ENCODE peak calls at places on chromosome 2, in seven cellular contexts. C is mammary epithelial cell, Z is cardiac muscle cell, E is AG10803, L is B cell, T is upper lobe of right lung, K is lower leg skin. P is an unnamed sample.

GRCh38 chr2:213241817-213242216 is 42.4 kb upstream of the SPAG16 start:
- DNase-seq in C (no peak), Z (no peak), E (no peak), L (no peak), T (no peak), K (no peak), P (no peak)

GRCh38 chr2:234534515-234534914 is 37.6 kb upstream of the ARL4C start:
- DNase-seq in C (no peak), Z (no peak), E (no peak), L (no peak), T (no peak), K (no peak), P (no peak)

GRCh38 chr2:162063899-162064298 is 10.1 kb downstream of the DPP4 start:
- DNase-seq in C (no peak), Z (no peak), E (no peak), L (no peak), T (no peak), K (no peak), P (no peak)

GRCh38 chr2:126970583-126970982 is 71.9 kb downstream of the TEX51 start:
- DNase-seq in C (no peak), Z (peak), E (no peak), L (no peak), T (no peak), K (no peak), P (no peak)

GRCh38 chr2:29295843-29296242 is 180.6 kb downstream of the CLIP4 start:
- DNase-seq in C (no peak), Z (peak), E (peak), L (no peak), T (peak), K (no peak), P (no peak)

GRCh38 chr2:80454628-80455027 is 150.1 kb upstream of the LRRTM1 start:
- DNase-seq in C (no peak), Z (no peak), E (no peak), L (no peak), T (peak), K (no peak), P (no peak)

GRCh38 chr2:104794416-104794815 is 59.5 kb upstream of the POU3F3 start:
- DNase-seq in C (no peak), Z (no peak), E (peak), L (no peak), T (no peak), K (no peak), P (no peak)

GRCh38 chr2:137252934-137253333 is 487.6 kb downstream of the THSD7B start:
- DNase-seq in C (peak), Z (no peak), E (peak), L (no peak), T (no peak), K (no peak), P (no peak)

GRCh38 chr2:654896-655295 is 22.3 kb downstream of the TMEM18 start:
- DNase-seq in C (no peak), Z (no peak), E (no peak), L (no peak), T (no peak), K (no peak), P (peak)

GRCh38 chr2:101696272-101697123 is 1.0 kb upstream of the MAP4K4 start:
- DNase-seq in C (peak), Z (peak), E (peak), L (no peak), T (peak), K (peak), P (no peak)

GRCh38 chr2:162524192-162524591 is 180.3 kb downstream of the GCA start:
- DNase-seq in C (no peak), Z (peak), E (no peak), L (no peak), T (no peak), K (no peak), P (no peak)

GRCh38 chr2:72689579-72690170 is 136.2 kb downstream of the EXOC6B start:
- DNase-seq in C (peak), Z (no peak), E (peak), L (no peak), T (no peak), K (no peak), P (no peak)

GRCh38 chr2:56008661-56009411 is 85.3 kb upstream of the EFEMP1 start:
- DNase-seq in C (peak), Z (peak), E (peak), L (no peak), T (no peak), K (peak), P (no peak)

GRCh38 chr2:46488389-46488788 is 9.0 kb downstream of the TMEM247 start:
- DNase-seq in C (no peak), Z (no peak), E (no peak), L (no peak), T (no peak), K (no peak), P (no peak)

GRCh38 chr2:136013286-136013685 is 27.9 kb upstream of the DARS1 start:
- DNase-seq in C (no peak), Z (no peak), E (no peak), L (no peak), T (no peak), K (no peak), P (no peak)

GRCh38 chr2:8661736-8662135 is 20.1 kb upstream of the ID2 start:
- DNase-seq in C (no peak), Z (no peak), E (peak), L (no peak), T (peak), K (peak), P (peak)

GRCh38 chr2:83730258-83730657 is 728.8 kb downstream of the SUCLG1 start:
- DNase-seq in C (no peak), Z (no peak), E (peak), L (no peak), T (no peak), K (no peak), P (no peak)

GRCh38 chr2:190978389-190979053 is 35.5 kb downstream of the STAT1 start:
- DNase-seq in C (peak), Z (no peak), E (peak), L (no peak), T (no peak), K (no peak), P (no peak)

GRCh38 chr2:30234180-30234971 is 3.0 kb downstream of the LBH start:
- DNase-seq in C (peak), Z (no peak), E (peak), L (no peak), T (no peak), K (no peak), P (peak)

GRCh38 chr2:129849559-129850160 is 129.8 kb upstream of the RAB6C start:
- DNase-seq in C (peak), Z (peak), E (peak), L (no peak), T (no peak), K (no peak), P (no peak)

GRCh38 chr2:236944561-236944960 is 141.1 kb upstream of the COPS8 start:
- DNase-seq in C (no peak), Z (no peak), E (no peak), L (no peak), T (no peak), K (peak), P (no peak)

GRCh38 chr2:114005110-114005783 is 115.4 kb downstream of the ACTR3 start:
- DNase-seq in C (no peak), Z (no peak), E (no peak), L (no peak), T (no peak), K (no peak), P (no peak)

DNA sequence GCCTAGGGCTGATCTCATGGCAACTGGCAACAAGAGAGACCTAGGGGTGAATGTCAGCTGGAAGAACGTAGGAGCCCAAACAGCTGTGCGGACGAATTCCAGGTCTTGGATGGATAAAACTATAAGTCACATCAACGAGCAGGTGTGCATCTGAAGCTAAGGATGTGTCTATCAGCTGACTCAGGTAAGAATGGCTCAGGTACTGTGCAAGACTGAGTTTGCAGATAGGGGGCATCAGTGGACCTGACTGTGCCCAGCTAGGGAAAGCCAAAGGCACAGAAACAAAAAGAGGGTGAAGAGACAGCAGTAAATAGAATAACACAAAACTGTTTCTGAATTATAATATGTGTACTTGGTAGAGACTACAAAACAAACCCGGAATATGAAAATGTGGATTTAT is 357.3 kb downstream of the ZEB2 start:
- DNase-seq in C (peak), Z (peak), E (no peak), L (peak), T (no peak), K (no peak), P (no peak)
- TF ChIP-seq CTCF in C (peak), Z (peak), E (no peak), L (peak), T (peak), K (no peak), P (no peak)

GRCh38 chr2:112960230-112960825 is 17.5 kb upstream of the IL36G start:
- DNase-seq in C (no peak), Z (no peak), E (no peak), L (no peak), T (no peak), K (no peak), P (no peak)
- TF ChIP-seq CTCF in C (peak), Z (no peak), E (no peak), L (no peak), T (no peak), K (no peak), P (no peak)

GRCh38 chr2:21026479-21027282 is 17.2 kb downstream of the APOB start:
- DNase-seq in C (no peak), Z (no peak), E (no peak), L (no peak), T (no peak), K (no peak), P (no peak)
- TF ChIP-seq CTCF in C (no peak), Z (no peak), E (no peak), L (no peak), T (no peak), K (no peak), P (no peak)

DNA sequence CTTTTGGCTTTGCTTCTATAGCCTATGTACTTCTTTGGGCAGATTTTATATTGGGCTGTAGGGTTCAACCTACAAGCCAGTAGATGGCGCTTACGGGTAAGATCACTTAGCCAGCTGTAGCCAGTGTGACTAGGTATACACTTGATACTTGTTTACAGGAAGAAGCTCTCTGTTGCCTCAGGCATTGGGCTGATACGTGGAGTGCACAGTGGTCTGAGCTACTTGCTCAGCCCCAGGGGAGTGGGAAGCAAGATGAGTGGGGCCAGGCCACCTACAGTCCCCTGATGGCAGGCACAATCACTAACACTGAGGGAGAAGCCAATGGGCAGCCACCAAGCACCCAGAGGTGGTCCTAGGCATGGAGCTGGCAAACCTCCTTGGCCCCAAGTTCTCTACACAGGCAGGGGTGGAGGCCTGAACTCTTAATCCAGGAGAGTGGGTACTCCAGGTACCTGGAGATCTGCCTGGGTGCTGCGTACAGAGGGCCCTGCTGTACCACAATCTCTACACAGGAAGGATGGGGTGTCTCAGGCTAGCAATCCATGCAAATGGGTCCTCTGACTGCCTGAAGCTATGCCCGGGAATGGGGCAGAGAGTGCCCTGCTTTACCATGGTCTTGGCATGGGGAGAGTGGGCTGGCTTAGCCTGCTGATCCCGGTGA is 122.2 kb downstream of the NCOA1 start:
- DNase-seq in C (peak), Z (peak), E (peak), L (no peak), T (no peak), K (no peak), P (no peak)
- TF ChIP-seq CTCF in C (peak), Z (peak), E (peak), L (no peak), T (no peak), K (no peak), P (no peak)

DNA sequence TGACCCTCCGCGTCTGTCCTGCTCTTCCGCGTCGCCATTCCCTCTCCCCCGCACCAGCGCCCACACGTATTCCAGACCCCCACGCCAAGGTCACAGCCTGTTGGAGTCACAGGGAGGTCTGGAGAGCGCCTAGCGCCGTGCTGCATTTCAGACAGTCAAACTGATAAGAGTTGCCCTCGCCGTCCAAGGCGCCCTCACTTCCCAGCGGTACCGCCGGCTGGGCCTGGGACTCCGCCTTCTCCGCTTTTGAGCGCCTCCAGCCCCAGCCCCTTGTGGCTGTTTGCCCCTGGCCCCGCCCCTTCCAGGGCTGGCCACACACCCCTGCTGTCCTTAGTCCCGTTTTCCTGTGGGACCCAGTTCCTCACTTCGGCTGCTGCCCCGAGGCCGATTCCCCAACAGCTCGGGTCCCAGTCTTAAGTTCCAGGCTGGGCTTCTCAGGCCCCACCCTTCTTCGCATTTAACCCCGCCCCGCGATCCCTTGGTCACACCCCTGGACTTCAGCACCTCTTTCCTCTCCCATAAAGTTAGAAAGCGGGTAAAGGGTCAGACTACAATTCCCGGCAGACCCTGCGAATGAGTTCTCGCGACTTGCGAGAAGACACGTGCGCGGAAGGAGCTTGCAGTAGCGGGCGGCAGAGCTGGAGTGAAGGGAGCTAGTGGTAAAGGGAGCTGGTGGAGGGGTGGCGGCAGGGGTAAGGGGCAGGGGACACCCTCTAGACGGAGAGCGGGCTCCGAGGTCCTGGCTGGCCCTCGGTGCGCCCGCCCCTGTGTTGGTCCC is at the start of gene GMPPA:
- DNase-seq in C (peak), Z (peak), E (peak), L (peak), T (peak), K (peak), P (peak)
- TF ChIP-seq CTCF in C (no peak), Z (no peak), E (no peak), L (no peak), T (no peak), K (no peak), P (no peak)

GRCh38 chr2:138453815-138454214 is 47.8 kb upstream of the SPOPL start:
- DNase-seq in C (no peak), Z (no peak), E (no peak), L (no peak), T (no peak), K (no peak), P (no peak)

GRCh38 chr2:138452324-138452723 is 49.2 kb upstream of the SPOPL start:
- DNase-seq in C (no peak), Z (no peak), E (no peak), L (no peak), T (no peak), K (no peak), P (no peak)

GRCh38 chr2:138455275-138455674 is 46.3 kb upstream of the SPOPL start:
- DNase-seq in C (no peak), Z (no peak), E (no peak), L (no peak), T (no peak), K (no peak), P (no peak)

GRCh38 chr2:138455691-138456090 is 45.9 kb upstream of the SPOPL start:
- DNase-seq in C (no peak), Z (no peak), E (no peak), L (no peak), T (no peak), K (no peak), P (no peak)
- TF ChIP-seq CTCF in C (no peak), Z (no peak), E (no peak), L (no peak), T (no peak), K (no peak), P (no peak)

GRCh38 chr2:208570066-208570465 is 163.5 kb downstream of the PTH2R start:
- DNase-seq in C (no peak), Z (no peak), E (no peak), L (no peak), T (no peak), K (no peak), P (no peak)

GRCh38 chr2:208573559-208573958 is 167.0 kb downstream of the PTH2R start:
- DNase-seq in C (no peak), Z (peak), E (no peak), L (no peak), T (no peak), K (no peak), P (no peak)

GRCh38 chr2:208568203-208568602 is 161.6 kb downstream of the PTH2R start:
- DNase-seq in C (no peak), Z (no peak), E (no peak), L (no peak), T (no peak), K (no peak), P (no peak)

GRCh38 chr2:208571764-208572131 is 165.2 kb downstream of the PTH2R start:
- DNase-seq in C (no peak), Z (no peak), E (no peak), L (no peak), T (no peak), K (no peak), P (no peak)

GRCh38 chr2:208570851-208571763 is 164.5 kb downstream of the PTH2R start:
- DNase-seq in C (no peak), Z (no peak), E (no peak), L (no peak), T (no peak), K (no peak), P (no peak)
- TF ChIP-seq CTCF in C (no peak), Z (no peak), E (no peak), L (no peak), T (no peak), K (no peak), P (no peak)

GRCh38 chr2:232229296-232229916 is 149.1 kb upstream of the ALPP start:
- DNase-seq in C (peak), Z (no peak), E (peak), L (no peak), T (no peak), K (no peak), P (no peak)

GRCh38 chr2:232231514-232231913 is 147.0 kb upstream of the ALPP start:
- DNase-seq in C (no peak), Z (no peak), E (no peak), L (no peak), T (no peak), K (no peak), P (peak)

GRCh38 chr2:232228332-232228731 is 150.2 kb upstream of the ALPP start:
- DNase-seq in C (peak), Z (no peak), E (no peak), L (no peak), T (no peak), K (no peak), P (no peak)

GRCh38 chr2:232229917-232230310 is 148.6 kb upstream of the ALPP start:
- DNase-seq in C (no peak), Z (no peak), E (peak), L (no peak), T (no peak), K (no peak), P (no peak)

GRCh38 chr2:232230557-232230956 is 148.0 kb upstream of the ALPP start:
- DNase-seq in C (no peak), Z (peak), E (no peak), L (no peak), T (no peak), K (no peak), P (no peak)
- TF ChIP-seq CTCF in C (peak), Z (peak), E (peak), L (no peak), T (no peak), K (no peak), P (no peak)

P was measured in coronary artery.